ENCODE peak calls at places on chromosomes 5 and 9, in six cellular contexts. One of them, this sample, is unnamed.

GRCh38 chr5:140628711-140629110 is 4.3 kb downstream of the CD14 start:
- DNase-seq in GM13977: no peak
- DNase-seq in pancreas: no peak
- DNase-seq in HCT116: no peak
- DNase-seq in heart left ventricle: no peak
- DNase-seq in cardiac fibroblast: peak
- DNase-seq in this sample: no peak

GRCh38 chr5:9715891-9716335 is 85.8 kb upstream of the TAS2R1 start:
- DNase-seq in GM13977: no peak
- DNase-seq in pancreas: no peak
- DNase-seq in HCT116: no peak
- DNase-seq in heart left ventricle: no peak
- DNase-seq in cardiac fibroblast: peak
- DNase-seq in this sample: no peak

GRCh38 chr5:147925020-147925419 is 18.7 kb upstream of the C5orf46 start:
- DNase-seq in GM13977: no peak
- DNase-seq in pancreas: no peak
- DNase-seq in HCT116: no peak
- DNase-seq in heart left ventricle: no peak
- DNase-seq in cardiac fibroblast: no peak
- DNase-seq in this sample: no peak

GRCh38 chr9:127954831-127955293 is 17.2 kb upstream of the DPM2 start:
- DNase-seq in GM13977: no peak
- DNase-seq in pancreas: no peak
- DNase-seq in HCT116: no peak
- DNase-seq in heart left ventricle: peak
- DNase-seq in cardiac fibroblast: no peak
- DNase-seq in this sample: no peak

GRCh38 chr5:168770036-168770498 is 190.9 kb upstream of the PANK3 start:
- DNase-seq in GM13977: no peak
- DNase-seq in pancreas: no peak
- DNase-seq in HCT116: no peak
- DNase-seq in heart left ventricle: no peak
- DNase-seq in cardiac fibroblast: no peak
- DNase-seq in this sample: no peak

GRCh38 chr9:117720066-117720465 is 15.9 kb downstream of the TLR4 start:
- DNase-seq in GM13977: no peak
- DNase-seq in pancreas: no peak
- DNase-seq in HCT116: no peak
- DNase-seq in heart left ventricle: no peak
- DNase-seq in cardiac fibroblast: no peak
- DNase-seq in this sample: no peak

GRCh38 chr5:98483301-98483700 is 290.2 kb upstream of the RGMB start:
- DNase-seq in GM13977: no peak
- DNase-seq in pancreas: no peak
- DNase-seq in HCT116: no peak
- DNase-seq in heart left ventricle: no peak
- DNase-seq in cardiac fibroblast: peak
- DNase-seq in this sample: no peak

GRCh38 chr5:138180841-138181240 is 1.9 kb downstream of the KIF20A start:
- DNase-seq in GM13977: no peak
- DNase-seq in pancreas: no peak
- DNase-seq in HCT116: no peak
- DNase-seq in heart left ventricle: no peak
- DNase-seq in cardiac fibroblast: no peak
- DNase-seq in this sample: no peak

GRCh38 chr9:3191715-3192114 is 334.1 kb downstream of the RFX3 start:
- DNase-seq in GM13977: no peak
- DNase-seq in pancreas: no peak
- DNase-seq in HCT116: no peak
- DNase-seq in heart left ventricle: no peak
- DNase-seq in cardiac fibroblast: no peak
- DNase-seq in this sample: no peak

GRCh38 chr5:40578501-40579451 is 100.9 kb upstream of the PTGER4 start:
- DNase-seq in GM13977: peak
- DNase-seq in pancreas: no peak
- DNase-seq in HCT116: no peak
- DNase-seq in heart left ventricle: peak
- DNase-seq in cardiac fibroblast: peak
- DNase-seq in this sample: peak

GRCh38 chr9:83379045-83379444 is 159.2 kb downstream of the FRMD3 start:
- DNase-seq in GM13977: no peak
- DNase-seq in pancreas: no peak
- DNase-seq in HCT116: no peak
- DNase-seq in heart left ventricle: no peak
- DNase-seq in cardiac fibroblast: no peak
- DNase-seq in this sample: no peak

GRCh38 chr5:150734579-150735384 is 24.0 kb downstream of the DCTN4 start:
- DNase-seq in GM13977: peak
- DNase-seq in pancreas: peak
- DNase-seq in HCT116: no peak
- DNase-seq in heart left ventricle: peak
- DNase-seq in cardiac fibroblast: no peak
- DNase-seq in this sample: peak

GRCh38 chr9:106333487-106333886 is 529.5 kb upstream of the ZNF462 start:
- DNase-seq in GM13977: no peak
- DNase-seq in pancreas: no peak
- DNase-seq in HCT116: no peak
- DNase-seq in heart left ventricle: no peak
- DNase-seq in cardiac fibroblast: no peak
- DNase-seq in this sample: no peak

GRCh38 chr9:15717290-15717689 is 164.4 kb downstream of the CCDC171 start:
- DNase-seq in GM13977: no peak
- DNase-seq in pancreas: no peak
- DNase-seq in HCT116: no peak
- DNase-seq in heart left ventricle: no peak
- DNase-seq in cardiac fibroblast: no peak
- DNase-seq in this sample: no peak

GRCh38 chr5:142826741-142827492 is 56.7 kb downstream of the ARHGAP26 start:
- DNase-seq in GM13977: no peak
- DNase-seq in pancreas: no peak
- DNase-seq in HCT116: peak
- DNase-seq in heart left ventricle: no peak
- DNase-seq in cardiac fibroblast: peak
- DNase-seq in this sample: no peak

GRCh38 chr5:142789206-142789605 is 19.0 kb downstream of the ARHGAP26 start:
- DNase-seq in GM13977: no peak
- DNase-seq in pancreas: no peak
- DNase-seq in HCT116: no peak
- DNase-seq in heart left ventricle: no peak
- DNase-seq in cardiac fibroblast: no peak
- DNase-seq in this sample: no peak

GRCh38 chr9:13412323-13412722 is 132.8 kb upstream of the MPDZ start:
- DNase-seq in GM13977: no peak
- DNase-seq in pancreas: no peak
- DNase-seq in HCT116: no peak
- DNase-seq in heart left ventricle: peak
- DNase-seq in cardiac fibroblast: peak
- DNase-seq in this sample: no peak

GRCh38 chr5:137800700-137801411 is 46.7 kb upstream of the HNRNPA0 start:
- DNase-seq in GM13977: no peak
- DNase-seq in pancreas: no peak
- DNase-seq in HCT116: no peak
- DNase-seq in heart left ventricle: no peak
- DNase-seq in cardiac fibroblast: no peak
- DNase-seq in this sample: no peak

GRCh38 chr5:80054682-80055081 is 19.5 kb downstream of the THBS4 start:
- DNase-seq in GM13977: no peak
- DNase-seq in pancreas: no peak
- DNase-seq in HCT116: no peak
- DNase-seq in heart left ventricle: no peak
- DNase-seq in cardiac fibroblast: peak
- DNase-seq in this sample: no peak

GRCh38 chr5:35575578-35575977 is 42.1 kb upstream of the SPEF2 start:
- DNase-seq in GM13977: no peak
- DNase-seq in pancreas: no peak
- DNase-seq in HCT116: no peak
- DNase-seq in heart left ventricle: no peak
- DNase-seq in cardiac fibroblast: no peak
- DNase-seq in this sample: no peak

GRCh38 chr5:42656661-42657035 is 100.0 kb upstream of the CCDC152 start:
- DNase-seq in GM13977: no peak
- DNase-seq in pancreas: no peak
- DNase-seq in HCT116: no peak
- DNase-seq in heart left ventricle: no peak
- DNase-seq in cardiac fibroblast: peak
- DNase-seq in this sample: no peak
- TF ChIP-seq CTCF in GM13977: no peak
- TF ChIP-seq CTCF in pancreas: no peak
- TF ChIP-seq CTCF in HCT116: peak
- TF ChIP-seq CTCF in heart left ventricle: peak
- TF ChIP-seq CTCF in cardiac fibroblast: no peak
- TF ChIP-seq CTCF in this sample: no peak

GRCh38 chr5:74640450-74641013 is at the start of gene ENC1:
- DNase-seq in GM13977: peak
- DNase-seq in pancreas: peak
- DNase-seq in HCT116: peak
- DNase-seq in heart left ventricle: peak
- DNase-seq in cardiac fibroblast: peak
- DNase-seq in this sample: peak

GRCh38 chr5:74641778-74642542 is 1.4 kb upstream of the ENC1 start:
- DNase-seq in GM13977: no peak
- DNase-seq in pancreas: peak
- DNase-seq in HCT116: peak
- DNase-seq in heart left ventricle: peak
- DNase-seq in cardiac fibroblast: peak
- DNase-seq in this sample: peak

GRCh38 chr5:74638776-74639537 is 1.6 kb downstream of the ENC1 start:
- DNase-seq in GM13977: peak
- DNase-seq in pancreas: no peak
- DNase-seq in HCT116: no peak
- DNase-seq in heart left ventricle: no peak
- DNase-seq in cardiac fibroblast: peak
- DNase-seq in this sample: peak

GRCh38 chr5:74641014-74641777 is 668 bp upstream of the ENC1 start:
- DNase-seq in GM13977: peak
- DNase-seq in pancreas: peak
- DNase-seq in HCT116: peak
- DNase-seq in heart left ventricle: peak
- DNase-seq in cardiac fibroblast: peak
- DNase-seq in this sample: peak

GRCh38 chr5:74639538-74640449 is 734 bp downstream of the ENC1 start:
- DNase-seq in GM13977: peak
- DNase-seq in pancreas: no peak
- DNase-seq in HCT116: no peak
- DNase-seq in heart left ventricle: peak
- DNase-seq in cardiac fibroblast: peak
- DNase-seq in this sample: peak
- TF ChIP-seq CTCF in GM13977: no peak
- TF ChIP-seq CTCF in pancreas: no peak
- TF ChIP-seq CTCF in HCT116: peak
- TF ChIP-seq CTCF in heart left ventricle: no peak
- TF ChIP-seq CTCF in cardiac fibroblast: peak
- TF ChIP-seq CTCF in this sample: no peak

DNA sequence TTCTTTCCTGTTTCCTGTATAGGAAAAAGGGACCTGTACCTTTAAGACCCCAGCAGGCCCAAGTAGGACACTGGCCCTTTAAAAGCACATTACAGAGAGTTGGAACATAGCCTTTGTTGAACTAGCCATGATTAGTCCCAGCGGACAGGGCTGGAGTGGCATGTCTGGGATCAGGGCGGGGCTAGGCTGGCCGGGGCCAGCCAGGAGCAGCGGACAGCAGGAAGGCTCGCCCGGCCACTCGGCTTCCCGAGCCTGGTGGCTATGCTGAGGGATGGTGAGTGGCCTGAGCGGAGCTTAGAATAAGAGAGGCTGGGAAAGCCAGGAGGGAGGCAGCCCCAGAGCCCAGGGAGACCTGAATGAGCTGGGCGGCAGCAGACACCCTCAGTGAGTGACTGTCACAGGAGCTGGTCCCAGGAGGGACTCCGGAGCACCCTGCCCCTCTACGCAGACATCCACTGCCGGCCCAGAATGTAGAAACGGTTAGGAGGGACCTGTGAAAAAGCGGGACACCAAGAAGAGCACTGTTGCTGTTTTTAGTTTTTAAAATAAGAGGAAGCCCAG is 92.1 kb downstream of the DAB2IP start:
- DNase-seq in GM13977: no peak
- DNase-seq in pancreas: peak
- DNase-seq in HCT116: peak
- DNase-seq in heart left ventricle: peak
- DNase-seq in cardiac fibroblast: peak
- DNase-seq in this sample: no peak
- TF ChIP-seq CTCF in GM13977: no peak
- TF ChIP-seq CTCF in pancreas: peak
- TF ChIP-seq CTCF in HCT116: no peak
- TF ChIP-seq CTCF in heart left ventricle: peak
- TF ChIP-seq CTCF in cardiac fibroblast: peak
- TF ChIP-seq CTCF in this sample: no peak

GRCh38 chr9:16869961-16870605 is 387 bp downstream of the BNC2 start:
- DNase-seq in GM13977: no peak
- DNase-seq in pancreas: peak
- DNase-seq in HCT116: no peak
- DNase-seq in heart left ventricle: no peak
- DNase-seq in cardiac fibroblast: no peak
- DNase-seq in this sample: peak

GRCh38 chr9:16871358-16872151 is 1.1 kb upstream of the BNC2 start:
- DNase-seq in GM13977: peak
- DNase-seq in pancreas: peak
- DNase-seq in HCT116: no peak
- DNase-seq in heart left ventricle: peak
- DNase-seq in cardiac fibroblast: peak
- DNase-seq in this sample: peak

GRCh38 chr9:16869140-16869903 is 1.1 kb downstream of the BNC2 start:
- DNase-seq in GM13977: peak
- DNase-seq in pancreas: no peak
- DNase-seq in HCT116: no peak
- DNase-seq in heart left ventricle: no peak
- DNase-seq in cardiac fibroblast: peak
- DNase-seq in this sample: no peak

GRCh38 chr9:16868706-16869105 is 1.8 kb downstream of the BNC2 start:
- DNase-seq in GM13977: no peak
- DNase-seq in pancreas: no peak
- DNase-seq in HCT116: no peak
- DNase-seq in heart left ventricle: no peak
- DNase-seq in cardiac fibroblast: peak
- DNase-seq in this sample: no peak

GRCh38 chr9:16870606-16871357 is at the start of gene BNC2:
- DNase-seq in GM13977: peak
- DNase-seq in pancreas: peak
- DNase-seq in HCT116: no peak
- DNase-seq in heart left ventricle: peak
- DNase-seq in cardiac fibroblast: peak
- DNase-seq in this sample: peak
- TF ChIP-seq CTCF in GM13977: no peak
- TF ChIP-seq CTCF in pancreas: no peak
- TF ChIP-seq CTCF in HCT116: no peak
- TF ChIP-seq CTCF in heart left ventricle: no peak
- TF ChIP-seq CTCF in cardiac fibroblast: no peak
- TF ChIP-seq CTCF in this sample: no peak

This sample was measured in GM20000.